ENCODE peak calls at places on chromosomes 11 and 22, in ten cellular contexts. One of them, this sample, is unnamed. For H3K36me3, the result is how much of the 10 kb centered on the place peaks cover.

GRCh38 chr11:70509476-70509875 is 111.1 kb downstream of the CTTN start:
- DNase-seq in cardiac muscle cell: no peak
- DNase-seq in iPS DF 6.9: no peak
- DNase-seq in right atrium auricular region: no peak
- DNase-seq in MM.1S: no peak
- DNase-seq in CD8-positive, alpha-beta memory T cell: no peak
- DNase-seq in fibroblast of lung: no peak
- DNase-seq in tibial nerve: no peak
- DNase-seq in adrenal gland: no peak
- DNase-seq in CD8-positive, alpha-beta T cell: no peak
- DNase-seq in this sample: no peak

GRCh38 chr11:34792814-34793241 is 123.4 kb downstream of the APIP start:
- DNase-seq in cardiac muscle cell: no peak
- DNase-seq in iPS DF 6.9: no peak
- DNase-seq in right atrium auricular region: no peak
- DNase-seq in MM.1S: no peak
- DNase-seq in CD8-positive, alpha-beta memory T cell: no peak
- DNase-seq in fibroblast of lung: no peak
- DNase-seq in tibial nerve: no peak
- DNase-seq in adrenal gland: peak
- DNase-seq in CD8-positive, alpha-beta T cell: no peak
- DNase-seq in this sample: no peak

GRCh38 chr11:69718147-69718546 is 14.3 kb upstream of the FGF19 start:
- DNase-seq in cardiac muscle cell: peak
- DNase-seq in iPS DF 6.9: no peak
- DNase-seq in right atrium auricular region: no peak
- DNase-seq in MM.1S: no peak
- DNase-seq in CD8-positive, alpha-beta memory T cell: no peak
- DNase-seq in fibroblast of lung: peak
- DNase-seq in tibial nerve: no peak
- DNase-seq in adrenal gland: no peak
- DNase-seq in CD8-positive, alpha-beta T cell: no peak
- DNase-seq in this sample: no peak

GRCh38 chr11:61609970-61610347 is 29.1 kb upstream of the SYT7 start:
- DNase-seq in cardiac muscle cell: no peak
- DNase-seq in iPS DF 6.9: no peak
- DNase-seq in right atrium auricular region: no peak
- DNase-seq in MM.1S: no peak
- DNase-seq in CD8-positive, alpha-beta memory T cell: no peak
- DNase-seq in fibroblast of lung: no peak
- DNase-seq in tibial nerve: no peak
- DNase-seq in adrenal gland: no peak
- DNase-seq in CD8-positive, alpha-beta T cell: no peak
- DNase-seq in this sample: no peak

GRCh38 chr11:120471131-120471530 is 40.4 kb upstream of the GRIK4 start:
- DNase-seq in cardiac muscle cell: peak
- DNase-seq in iPS DF 6.9: no peak
- DNase-seq in right atrium auricular region: no peak
- DNase-seq in MM.1S: no peak
- DNase-seq in CD8-positive, alpha-beta memory T cell: no peak
- DNase-seq in fibroblast of lung: peak
- DNase-seq in tibial nerve: no peak
- DNase-seq in adrenal gland: no peak
- DNase-seq in CD8-positive, alpha-beta T cell: no peak
- DNase-seq in this sample: no peak

GRCh38 chr11:87722756-87723599 is 452.3 kb downstream of the RAB38 start:
- DNase-seq in cardiac muscle cell: peak
- DNase-seq in iPS DF 6.9: peak
- DNase-seq in right atrium auricular region: no peak
- DNase-seq in MM.1S: peak
- DNase-seq in CD8-positive, alpha-beta memory T cell: no peak
- DNase-seq in fibroblast of lung: peak
- DNase-seq in tibial nerve: no peak
- DNase-seq in adrenal gland: peak
- DNase-seq in CD8-positive, alpha-beta T cell: no peak
- DNase-seq in this sample: peak

GRCh38 chr11:27444801-27445215 is 27.8 kb downstream of the LGR4 start:
- DNase-seq in cardiac muscle cell: no peak
- DNase-seq in iPS DF 6.9: peak
- DNase-seq in right atrium auricular region: no peak
- DNase-seq in MM.1S: no peak
- DNase-seq in CD8-positive, alpha-beta memory T cell: no peak
- DNase-seq in fibroblast of lung: no peak
- DNase-seq in tibial nerve: no peak
- DNase-seq in adrenal gland: no peak
- DNase-seq in CD8-positive, alpha-beta T cell: no peak
- DNase-seq in this sample: no peak

GRCh38 chr11:93481696-93482095 is 61.5 kb downstream of the SMCO4 start:
- DNase-seq in cardiac muscle cell: no peak
- DNase-seq in iPS DF 6.9: no peak
- DNase-seq in right atrium auricular region: no peak
- DNase-seq in MM.1S: no peak
- DNase-seq in CD8-positive, alpha-beta memory T cell: no peak
- DNase-seq in fibroblast of lung: no peak
- DNase-seq in tibial nerve: no peak
- DNase-seq in adrenal gland: no peak
- DNase-seq in CD8-positive, alpha-beta T cell: no peak
- DNase-seq in this sample: no peak

GRCh38 chr11:21545701-21546100 is 647.2 kb upstream of the ANO5 start:
- DNase-seq in cardiac muscle cell: no peak
- DNase-seq in iPS DF 6.9: no peak
- DNase-seq in right atrium auricular region: no peak
- DNase-seq in MM.1S: peak
- DNase-seq in CD8-positive, alpha-beta memory T cell: no peak
- DNase-seq in fibroblast of lung: no peak
- DNase-seq in tibial nerve: no peak
- DNase-seq in adrenal gland: no peak
- DNase-seq in CD8-positive, alpha-beta T cell: no peak
- DNase-seq in this sample: no peak

GRCh38 chr11:45224766-45225165 is 61.4 kb downstream of the SYT13 start:
- DNase-seq in cardiac muscle cell: no peak
- DNase-seq in iPS DF 6.9: no peak
- DNase-seq in right atrium auricular region: no peak
- DNase-seq in MM.1S: no peak
- DNase-seq in CD8-positive, alpha-beta memory T cell: no peak
- DNase-seq in fibroblast of lung: no peak
- DNase-seq in tibial nerve: no peak
- DNase-seq in adrenal gland: no peak
- DNase-seq in CD8-positive, alpha-beta T cell: no peak
- DNase-seq in this sample: no peak

GRCh38 chr22:37681001-37681424 is 5.1 kb upstream of the NOL12 start:
- DNase-seq in cardiac muscle cell: no peak
- DNase-seq in iPS DF 6.9: no peak
- DNase-seq in right atrium auricular region: no peak
- DNase-seq in MM.1S: no peak
- DNase-seq in CD8-positive, alpha-beta memory T cell: no peak
- DNase-seq in fibroblast of lung: peak
- DNase-seq in tibial nerve: no peak
- DNase-seq in adrenal gland: no peak
- DNase-seq in CD8-positive, alpha-beta T cell: no peak
- DNase-seq in this sample: no peak

DNA sequence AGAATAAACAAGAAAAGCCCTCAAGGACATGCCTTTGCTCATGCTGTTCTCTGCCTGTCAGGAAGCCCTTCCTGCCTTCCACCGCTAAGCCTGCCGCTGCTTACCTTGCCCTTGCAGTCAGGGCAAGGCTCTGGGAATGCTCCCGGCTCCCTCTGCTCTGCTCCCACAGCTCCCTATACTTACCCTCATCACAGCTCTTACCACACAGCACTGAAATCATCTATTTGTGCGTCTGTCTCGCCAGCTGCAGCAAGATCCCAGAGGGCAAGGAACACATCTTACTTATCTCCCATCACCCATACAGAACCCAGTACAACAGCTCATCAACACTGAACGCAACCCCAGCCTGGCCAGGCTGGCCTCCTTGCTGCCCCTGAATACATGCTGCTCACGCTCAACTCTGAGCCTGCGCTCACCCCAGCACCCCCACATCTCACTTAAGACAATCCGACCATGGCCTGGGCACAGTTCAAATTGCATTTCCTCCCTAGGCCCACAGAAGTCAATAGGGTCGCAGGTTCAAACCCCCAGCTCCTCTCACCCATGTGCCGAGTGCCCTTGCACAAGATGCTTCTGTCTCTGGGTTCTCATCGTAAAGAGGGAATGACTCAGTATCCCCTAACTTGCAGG is 161.8 kb downstream of the IGLL1 start:
- DNase-seq in cardiac muscle cell: no peak
- DNase-seq in iPS DF 6.9: no peak
- DNase-seq in right atrium auricular region: no peak
- DNase-seq in MM.1S: no peak
- DNase-seq in CD8-positive, alpha-beta memory T cell: no peak
- DNase-seq in fibroblast of lung: no peak
- DNase-seq in tibial nerve: no peak
- DNase-seq in adrenal gland: no peak
- DNase-seq in CD8-positive, alpha-beta T cell: no peak
- DNase-seq in this sample: no peak
- H3K27ac ChIP-seq in cardiac muscle cell: no peak
- H3K27ac ChIP-seq in iPS DF 6.9: no peak
- H3K27ac ChIP-seq in right atrium auricular region: no peak
- H3K27ac ChIP-seq in MM.1S: no peak
- H3K27ac ChIP-seq in CD8-positive, alpha-beta memory T cell: no peak
- H3K27ac ChIP-seq in fibroblast of lung: no peak
- H3K27ac ChIP-seq in tibial nerve: no peak
- H3K27ac ChIP-seq in adrenal gland: no peak
- H3K27ac ChIP-seq in CD8-positive, alpha-beta T cell: no peak
- H3K27ac ChIP-seq in this sample: no peak

GRCh38 chr11:101128571-101129202 is 926 bp downstream of the PGR start:
- DNase-seq in cardiac muscle cell: no peak
- DNase-seq in iPS DF 6.9: no peak
- DNase-seq in right atrium auricular region: no peak
- DNase-seq in MM.1S: no peak
- DNase-seq in CD8-positive, alpha-beta memory T cell: no peak
- DNase-seq in fibroblast of lung: no peak
- DNase-seq in tibial nerve: no peak
- DNase-seq in adrenal gland: no peak
- DNase-seq in CD8-positive, alpha-beta T cell: no peak
- DNase-seq in this sample: no peak

GRCh38 chr11:101129203-101129943 is at the start of gene PGR:
- DNase-seq in cardiac muscle cell: no peak
- DNase-seq in iPS DF 6.9: no peak
- DNase-seq in right atrium auricular region: peak
- DNase-seq in MM.1S: no peak
- DNase-seq in CD8-positive, alpha-beta memory T cell: no peak
- DNase-seq in fibroblast of lung: peak
- DNase-seq in tibial nerve: peak
- DNase-seq in adrenal gland: peak
- DNase-seq in CD8-positive, alpha-beta T cell: no peak
- DNase-seq in this sample: peak

GRCh38 chr11:101127348-101127698 is 2.3 kb downstream of the PGR start:
- DNase-seq in cardiac muscle cell: no peak
- DNase-seq in iPS DF 6.9: no peak
- DNase-seq in right atrium auricular region: no peak
- DNase-seq in MM.1S: peak
- DNase-seq in CD8-positive, alpha-beta memory T cell: no peak
- DNase-seq in fibroblast of lung: peak
- DNase-seq in tibial nerve: peak
- DNase-seq in adrenal gland: peak
- DNase-seq in CD8-positive, alpha-beta T cell: no peak
- DNase-seq in this sample: peak

GRCh38 chr11:101126551-101127347 is 2.9 kb downstream of the PGR start:
- DNase-seq in cardiac muscle cell: peak
- DNase-seq in iPS DF 6.9: no peak
- DNase-seq in right atrium auricular region: peak
- DNase-seq in MM.1S: peak
- DNase-seq in CD8-positive, alpha-beta memory T cell: no peak
- DNase-seq in fibroblast of lung: peak
- DNase-seq in tibial nerve: peak
- DNase-seq in adrenal gland: peak
- DNase-seq in CD8-positive, alpha-beta T cell: no peak
- DNase-seq in this sample: no peak

DNA sequence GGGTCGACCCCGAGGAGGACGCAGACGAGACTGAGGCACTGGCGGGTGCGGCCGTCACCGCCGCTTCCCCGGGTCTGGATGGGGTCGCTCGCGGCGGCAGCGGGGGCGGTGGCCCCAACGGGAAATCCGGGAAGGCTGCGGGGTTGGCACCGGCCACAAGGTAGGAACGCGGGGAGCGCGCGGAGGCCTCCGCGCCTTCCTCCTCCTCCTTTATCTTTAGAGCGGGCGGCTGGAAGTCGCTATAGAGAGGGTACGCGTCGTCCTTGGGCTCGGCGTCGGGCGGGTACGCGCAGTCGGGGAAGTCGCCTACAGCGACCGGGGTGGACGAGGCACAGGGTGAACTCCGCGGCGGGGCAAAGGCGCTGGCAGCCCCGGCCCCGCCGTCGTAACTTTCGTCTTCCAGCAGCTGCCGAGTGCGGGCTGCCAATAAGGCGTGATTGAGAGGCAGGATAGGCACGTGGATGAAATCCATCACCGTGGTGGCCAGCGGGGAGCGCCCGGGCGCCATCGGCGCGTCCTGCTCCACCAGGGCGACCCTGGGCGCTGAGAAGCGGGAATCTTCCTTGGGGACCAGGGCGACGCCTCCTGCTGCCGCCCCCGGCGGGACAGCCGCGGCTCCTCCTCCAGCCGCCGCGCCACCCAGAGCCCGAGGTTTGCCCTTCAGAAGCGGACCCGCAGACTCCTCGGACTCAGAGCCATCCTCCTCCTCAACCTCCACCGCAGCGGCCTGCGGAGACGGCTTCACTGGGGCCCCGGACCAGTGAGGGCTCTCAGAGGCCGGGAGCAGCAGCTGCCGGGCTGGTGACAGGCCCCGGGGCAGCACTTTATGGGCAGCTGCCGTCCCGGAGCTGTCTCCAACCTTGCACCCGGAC is 1.7 kb downstream of the PGR start:
- DNase-seq in cardiac muscle cell: no peak
- DNase-seq in iPS DF 6.9: no peak
- DNase-seq in right atrium auricular region: peak
- DNase-seq in MM.1S: no peak
- DNase-seq in CD8-positive, alpha-beta memory T cell: no peak
- DNase-seq in fibroblast of lung: peak
- DNase-seq in tibial nerve: no peak
- DNase-seq in adrenal gland: peak
- DNase-seq in CD8-positive, alpha-beta T cell: no peak
- DNase-seq in this sample: peak
- H3K4me3 ChIP-seq in cardiac muscle cell: peak
- H3K4me3 ChIP-seq in iPS DF 6.9: peak
- H3K4me3 ChIP-seq in right atrium auricular region: peak
- H3K4me3 ChIP-seq in MM.1S: peak
- H3K4me3 ChIP-seq in CD8-positive, alpha-beta memory T cell: no peak
- H3K4me3 ChIP-seq in fibroblast of lung: peak
- H3K4me3 ChIP-seq in tibial nerve: peak
- H3K4me3 ChIP-seq in adrenal gland: peak
- H3K4me3 ChIP-seq in CD8-positive, alpha-beta T cell: no peak
- H3K4me3 ChIP-seq in this sample: peak

GRCh38 chr11:134678152-134678551 is 266.1 kb upstream of the B3GAT1 start:
- DNase-seq in cardiac muscle cell: no peak
- DNase-seq in iPS DF 6.9: no peak
- DNase-seq in right atrium auricular region: no peak
- DNase-seq in MM.1S: no peak
- DNase-seq in CD8-positive, alpha-beta memory T cell: no peak
- DNase-seq in fibroblast of lung: no peak
- DNase-seq in tibial nerve: no peak
- DNase-seq in adrenal gland: no peak
- DNase-seq in CD8-positive, alpha-beta T cell: no peak
- DNase-seq in this sample: no peak
- H3K36me3 ChIP-seq in cardiac muscle cell: under half
- H3K36me3 ChIP-seq in iPS DF 6.9: under half
- H3K36me3 ChIP-seq in right atrium auricular region: under half
- H3K36me3 ChIP-seq in MM.1S: under half
- H3K36me3 ChIP-seq in CD8-positive, alpha-beta memory T cell: under half
- H3K36me3 ChIP-seq in fibroblast of lung: under half
- H3K36me3 ChIP-seq in tibial nerve: under half
- H3K36me3 ChIP-seq in adrenal gland: under half
- H3K36me3 ChIP-seq in CD8-positive, alpha-beta T cell: under half
- H3K36me3 ChIP-seq in this sample: under half

GRCh38 chr22:49010901-49011300 is 816.8 kb downstream of the BRD1 start:
- DNase-seq in cardiac muscle cell: no peak
- DNase-seq in iPS DF 6.9: no peak
- DNase-seq in right atrium auricular region: peak
- DNase-seq in MM.1S: no peak
- DNase-seq in CD8-positive, alpha-beta memory T cell: no peak
- DNase-seq in fibroblast of lung: no peak
- DNase-seq in tibial nerve: peak
- DNase-seq in adrenal gland: no peak
- DNase-seq in CD8-positive, alpha-beta T cell: no peak
- DNase-seq in this sample: no peak
- H3K27ac ChIP-seq in cardiac muscle cell: no peak
- H3K27ac ChIP-seq in iPS DF 6.9: no peak
- H3K27ac ChIP-seq in right atrium auricular region: no peak
- H3K27ac ChIP-seq in MM.1S: no peak
- H3K27ac ChIP-seq in CD8-positive, alpha-beta memory T cell: no peak
- H3K27ac ChIP-seq in fibroblast of lung: no peak
- H3K27ac ChIP-seq in tibial nerve: no peak
- H3K27ac ChIP-seq in adrenal gland: no peak
- H3K27ac ChIP-seq in CD8-positive, alpha-beta T cell: no peak
- H3K27ac ChIP-seq in this sample: no peak

This sample was measured in transverse colon.